ENCODE peak calls at places on chromosomes 3 and 15, in four cellular contexts. H is astrocyte, K is brain microvascular endothelial cell, I is heart right ventricle. F is an unnamed sample.

GRCh38 chr3:180804871-180805430 is 107.5 kb upstream of the FXR1 start:
- DNase-seq in I (peak), K (peak), H (peak), F (peak)

GRCh38 chr3:119562307-119562961 is 3.0 kb upstream of the CD80 start:
- DNase-seq in I (no peak), K (no peak), H (no peak), F (no peak)

GRCh38 chr3:177427540-177427939 is 230.3 kb upstream of the TBL1XR1 start:
- DNase-seq in K (peak), I (no peak), H (peak), F (no peak)

GRCh38 chr3:5657109-5657508 is 469.6 kb downstream of the EDEM1 start:
- DNase-seq in H (no peak), K (no peak), I (no peak), F (no peak)

GRCh38 chr15:34942363-34942762 is 27.2 kb downstream of the AQR start:
- DNase-seq in K (peak), H (peak), I (no peak), F (peak)

GRCh38 chr3:146156801-146157310 is 4.1 kb downstream of the PLOD2 start:
- DNase-seq in I (no peak), H (no peak), K (no peak), F (no peak)

GRCh38 chr15:68524753-68525584 is 53.8 kb upstream of the CORO2B start:
- DNase-seq in H (peak), K (peak), I (no peak), F (peak)

GRCh38 chr3:96915465-96915864 is 101.1 kb downstream of the EPHA6 start:
- DNase-seq in K (no peak), H (no peak), I (no peak), F (no peak)

GRCh38 chr3:37934631-37935289 is 55.8 kb upstream of the VILL start:
- DNase-seq in I (no peak), K (peak), H (peak), F (no peak)

GRCh38 chr3:181700168-181701087 is 11.3 kb upstream of the SOX2 start:
- DNase-seq in H (no peak), K (peak), I (peak), F (no peak)

GRCh38 chr3:8970971-8971589 is 7.8 kb upstream of the RAD18 start:
- DNase-seq in K (peak), I (peak), H (no peak), F (no peak)

GRCh38 chr3:125110876-125111480 is 55.2 kb upstream of the HEG1 start:
- DNase-seq in H (no peak), I (no peak), K (no peak), F (no peak)

GRCh38 chr3:191915717-191916116 is 454.8 kb downstream of the PYDC2 start:
- DNase-seq in K (no peak), I (no peak), H (no peak), F (no peak)

GRCh38 chr3:148642616-148643015 is 55.1 kb upstream of the AGTR1 start:
- DNase-seq in I (no peak), H (peak), K (no peak), F (no peak)

GRCh38 chr3:149736180-149737100 is 15.8 kb downstream of the COMMD2 start:
- DNase-seq in I (no peak), K (peak), H (peak), F (peak)

GRCh38 chr3:13653631-13654279 is 104.8 kb downstream of the FBLN2 start:
- DNase-seq in H (no peak), I (no peak), K (no peak), F (no peak)

GRCh38 chr3:6438031-6438430 is 422.9 kb upstream of the GRM7 start:
- DNase-seq in I (no peak), H (peak), K (no peak), F (no peak)

GRCh38 chr15:77329202-77329601 is 90.7 kb downstream of the PEAK1 start:
- DNase-seq in K (no peak), I (no peak), H (no peak), F (no peak)

GRCh38 chr15:34362047-34362773 is 4.8 kb downstream of the LPCAT4 start:
- DNase-seq in K (no peak), H (no peak), I (no peak), F (no peak)

GRCh38 chr15:29266052-29266572 is 3.5 kb downstream of the NSMCE3 start:
- DNase-seq in I (no peak), H (no peak), K (no peak), F (no peak)

GRCh38 chr3:44048949-44049348 is 192.7 kb upstream of the TOPAZ1 start:
- DNase-seq in H (no peak), K (no peak), I (no peak), F (no peak)

GRCh38 chr3:113602836-113603235 is 70.5 kb downstream of the SIDT1 start:
- DNase-seq in K (no peak), H (no peak), I (no peak), F (no peak)

GRCh38 chr15:57377478-57377847 is 1.2 kb downstream of the CGNL1 start:
- DNase-seq in H (no peak), I (no peak), K (no peak), F (no peak)

GRCh38 chr3:48408823-48409281 is 21.0 kb downstream of the PLXNB1 start:
- DNase-seq in I (no peak), K (no peak), H (no peak), F (no peak)

GRCh38 chr3:182124187-182124586 is 412.5 kb downstream of the SOX2 start:
- DNase-seq in I (no peak), K (no peak), H (no peak), F (no peak)

GRCh38 chr15:49815937-49816336 is 195.1 kb downstream of the DTWD1 start:
- DNase-seq in H (peak), K (peak), I (no peak), F (peak)

GRCh38 chr3:13850161-13850945 is 29.5 kb downstream of the WNT7A start:
- DNase-seq in K (no peak), I (no peak), H (peak), F (no peak)

GRCh38 chr15:67068724-67069400 is 3.5 kb downstream of the SMAD3 start:
- DNase-seq in K (no peak), H (no peak), I (no peak), F (no peak)

GRCh38 chr15:38688761-38689160 is 124.1 kb upstream of the RASGRP1 start:
- DNase-seq in K (no peak), H (no peak), I (no peak), F (no peak)

GRCh38 chr15:40308844-40309189 is 1.1 kb upstream of the PLCB2 start:
- DNase-seq in H (no peak), I (no peak), K (no peak), F (no peak)

GRCh38 chr15:65952425-65953053 is 83.2 kb downstream of the RAB11A start:
- DNase-seq in K (peak), I (peak), H (peak), F (no peak)

GRCh38 chr3:44954962-44955361 is 21.0 kb downstream of the ZDHHC3 start:
- DNase-seq in H (no peak), K (no peak), I (no peak), F (no peak)

GRCh38 chr3:17213102-17213501 is 328.3 kb downstream of the PLCL2 start:
- DNase-seq in I (no peak), H (no peak), K (no peak), F (no peak)

GRCh38 chr15:74573987-74574386 is 33.0 kb downstream of the ARID3B start:
- DNase-seq in I (no peak), K (peak), H (no peak), F (no peak)

GRCh38 chr15:84681822-84682221 is 23.8 kb upstream of the NMB start:
- DNase-seq in K (peak), H (peak), I (no peak), F (no peak)

GRCh38 chr3:59759298-59760169 is 709.7 kb upstream of the CFAP20DC start:
- DNase-seq in K (no peak), I (no peak), H (peak), F (no peak)

GRCh38 chr3:166304509-166305063 is 467.4 kb upstream of the BCHE start:
- DNase-seq in K (no peak), H (no peak), I (no peak), F (no peak)

GRCh38 chr3:179455954-179456353 is 4.7 kb upstream of the GNB4 start:
- DNase-seq in K (no peak), H (no peak), I (no peak), F (no peak)

GRCh38 chr15:81098884-81099601 is 35.0 kb upstream of the CFAP161 start:
- DNase-seq in I (peak), K (no peak), H (no peak), F (no peak)

GRCh38 chr15:31468911-31469800 is 142.5 kb downstream of the KLF13 start:
- DNase-seq in I (no peak), H (no peak), K (no peak), F (no peak)
- TF ChIP-seq CTCF in I (no peak), H (no peak), K (no peak), F (no peak)

GRCh38 chr15:51801391-51801835 is 28.0 kb upstream of the TMOD3 start:
- DNase-seq in K (peak), I (peak), H (peak), F (no peak)
- TF ChIP-seq CTCF in K (peak), I (peak), H (peak), F (peak)

GRCh38 chr3:132209860-132210259 is 107.3 kb upstream of the ACP3 start:
- DNase-seq in I (no peak), H (no peak), K (no peak), F (no peak)

GRCh38 chr3:132205609-132206008 is 111.6 kb upstream of the ACP3 start:
- DNase-seq in H (no peak), I (no peak), K (no peak), F (no peak)

GRCh38 chr3:132211896-132212295 is 105.3 kb upstream of the ACP3 start:
- DNase-seq in K (no peak), H (no peak), I (no peak), F (no peak)

GRCh38 chr3:132210476-132211346 is 106.5 kb upstream of the ACP3 start:
- DNase-seq in I (no peak), K (no peak), H (no peak), F (no peak)
- TF ChIP-seq CTCF in I (peak), K (peak), H (peak), F (peak)

DNA sequence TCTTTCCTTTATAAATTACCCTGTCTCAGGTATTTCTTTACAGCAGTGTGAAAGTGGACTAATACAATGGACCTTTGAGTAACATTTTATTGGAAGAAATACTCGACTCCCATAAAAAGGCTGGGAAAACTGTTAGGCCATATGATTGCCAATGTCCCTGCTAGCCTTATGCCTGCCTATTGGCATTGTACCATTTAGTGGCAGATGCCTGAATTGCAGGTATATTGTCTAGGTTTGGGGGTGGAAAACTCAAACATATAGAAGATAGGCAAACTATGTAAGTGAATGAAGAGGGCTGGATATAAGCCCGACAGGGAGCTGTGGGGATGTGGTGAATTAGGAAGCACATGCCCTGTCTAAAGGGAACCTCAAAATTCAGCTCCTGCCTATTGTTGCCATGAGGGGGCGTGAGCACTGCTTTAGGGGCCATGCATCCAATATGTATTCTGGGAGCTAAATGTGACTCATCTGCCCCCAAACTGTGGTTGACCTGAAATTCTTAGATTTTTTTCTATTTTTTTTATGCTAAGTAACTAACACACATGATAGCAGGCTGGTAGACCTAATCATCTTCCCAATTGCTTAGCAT is 65.2 kb upstream of the TRA2B start:
- DNase-seq in H (peak), I (no peak), K (no peak), F (no peak)
- TF ChIP-seq CTCF in H (peak), I (peak), K (peak), F (peak)

GRCh38 chr3:170734043-170734736 is 135.8 kb downstream of the RPL22L1 start:
- DNase-seq in K (no peak), I (no peak), H (no peak), F (no peak)
- TF ChIP-seq CTCF in K (peak), I (no peak), H (no peak), F (no peak)

GRCh38 chr3:143120716-143121239 is 1.2 kb downstream of the CHST2 start:
- DNase-seq in I (peak), H (no peak), K (peak), F (no peak)
- TF ChIP-seq CTCF in I (no peak), H (no peak), K (peak), F (peak)

GRCh38 chr3:129023909-129024308 is 22.8 kb downstream of the EFCC1 start:
- DNase-seq in I (no peak), H (no peak), K (no peak), F (no peak)
- TF ChIP-seq CTCF in I (peak), H (no peak), K (peak), F (peak)

GRCh38 chr3:152910211-152910610 is 75.3 kb downstream of the P2RY1 start:
- DNase-seq in K (no peak), H (no peak), I (no peak), F (no peak)
- TF ChIP-seq CTCF in K (peak), H (no peak), I (peak), F (no peak)

DNA sequence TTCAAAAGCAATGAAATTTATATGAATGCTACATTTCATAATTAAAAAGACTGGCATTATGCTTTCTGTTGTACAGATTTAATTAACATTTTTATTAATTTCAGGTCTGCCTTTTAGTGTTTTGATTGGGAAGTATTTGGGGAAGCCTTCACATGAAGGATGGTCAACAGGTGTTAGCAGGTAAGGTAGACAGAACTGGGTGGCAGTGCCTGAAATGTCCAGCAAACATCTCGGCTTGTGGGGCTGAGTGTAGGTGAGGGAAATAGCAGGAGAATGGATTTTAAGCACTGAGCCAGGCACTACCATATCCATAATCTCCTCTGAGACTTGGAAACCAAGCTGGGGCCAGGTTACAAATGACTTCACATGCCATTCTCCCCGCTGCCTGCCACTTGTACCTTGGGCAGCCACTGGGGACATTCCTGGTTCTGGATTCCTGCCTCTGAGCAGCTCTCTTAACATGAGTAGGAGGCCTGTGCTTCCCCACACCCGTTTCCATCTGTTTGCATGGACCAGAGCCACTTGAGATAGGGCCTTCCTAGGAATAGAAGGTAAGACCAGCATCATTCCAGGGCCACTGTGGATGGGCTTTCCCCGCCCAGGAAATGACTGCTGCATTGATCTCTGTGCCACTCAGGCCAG is 125.9 kb upstream of the HES1 start:
- DNase-seq in K (no peak), I (peak), H (no peak), F (no peak)
- TF ChIP-seq CTCF in K (peak), I (no peak), H (no peak), F (no peak)